ENCODE peak calls at places on chromosomes 3 and 15, in seven cellular contexts. X, R, F, U, S, V and C are unnamed samples.

GRCh38 chr3:89434621-89435380 is 327.4 kb downstream of the EPHA3 start:
- DNase-seq in V (no peak), U (no peak), X (no peak), F (no peak), S (no peak), R (no peak), C (no peak)

GRCh38 chr3:179546814-179547241 is 15.9 kb upstream of the ACTL6A start:
- DNase-seq in F (no peak), U (no peak), S (no peak), R (no peak), V (no peak), X (no peak), C (no peak)

GRCh38 chr3:28077566-28077965 is 163.9 kb upstream of the CMC1 start:
- DNase-seq in V (no peak), X (peak), R (no peak), S (no peak), U (peak), F (peak), C (no peak)

GRCh38 chr3:39205919-39206516 is 13.6 kb upstream of the XIRP1 start:
- DNase-seq in X (no peak), F (no peak), R (no peak), S (no peak), V (no peak), U (no peak), C (no peak)

GRCh38 chr15:101528108-101528916 is 38.8 kb upstream of the PCSK6 start:
- DNase-seq in U (peak), X (no peak), V (no peak), R (no peak), S (no peak), F (peak), C (no peak)

GRCh38 chr3:71258116-71258515 is 325.4 kb downstream of the FOXP1 start:
- DNase-seq in R (no peak), X (no peak), V (no peak), U (peak), S (no peak), F (peak), C (no peak)

GRCh38 chr3:73056365-73057150 is 4.9 kb upstream of the EBLN2 start:
- DNase-seq in V (no peak), S (no peak), X (no peak), R (no peak), U (peak), F (peak), C (no peak)

GRCh38 chr3:54557538-54558419 is 370.1 kb downstream of the LRTM1 start:
- DNase-seq in F (no peak), X (no peak), U (no peak), R (no peak), S (no peak), V (no peak), C (no peak)

GRCh38 chr15:71937650-71938311 is 127.4 kb downstream of the NR2E3 start:
- DNase-seq in R (no peak), U (no peak), S (no peak), X (no peak), V (no peak), F (no peak), C (no peak)

GRCh38 chr15:36954486-36954885 is 145.9 kb downstream of the MEIS2 start:
- DNase-seq in U (no peak), F (peak), R (no peak), S (no peak), X (no peak), V (no peak), C (no peak)

GRCh38 chr3:8745619-8746370 is 12.2 kb downstream of the CAV3 start:
- DNase-seq in U (no peak), F (no peak), V (no peak), X (no peak), S (no peak), R (no peak), C (no peak)

GRCh38 chr3:72993391-72993790 is 3.2 kb upstream of the PPP4R2 start:
- DNase-seq in S (no peak), V (no peak), U (no peak), R (no peak), X (no peak), F (no peak), C (no peak)

GRCh38 chr3:88188436-88188835 is 38.7 kb downstream of the C3orf38 start:
- DNase-seq in R (peak), U (no peak), X (no peak), F (peak), V (no peak), S (no peak), C (no peak)

GRCh38 chr3:194688207-194688711 is 2.6 kb downstream of the FAM43A start:
- DNase-seq in U (no peak), V (no peak), R (no peak), X (no peak), F (no peak), S (no peak), C (no peak)

GRCh38 chr3:187673012-187673411 is 2.8 kb upstream of the SST start:
- DNase-seq in S (no peak), R (no peak), V (no peak), U (peak), X (no peak), F (no peak), C (no peak)

GRCh38 chr15:36544518-36545383 is 34.7 kb upstream of the CDIN1 start:
- DNase-seq in F (no peak), S (no peak), U (no peak), R (no peak), V (no peak), X (no peak), C (no peak)

DNA sequence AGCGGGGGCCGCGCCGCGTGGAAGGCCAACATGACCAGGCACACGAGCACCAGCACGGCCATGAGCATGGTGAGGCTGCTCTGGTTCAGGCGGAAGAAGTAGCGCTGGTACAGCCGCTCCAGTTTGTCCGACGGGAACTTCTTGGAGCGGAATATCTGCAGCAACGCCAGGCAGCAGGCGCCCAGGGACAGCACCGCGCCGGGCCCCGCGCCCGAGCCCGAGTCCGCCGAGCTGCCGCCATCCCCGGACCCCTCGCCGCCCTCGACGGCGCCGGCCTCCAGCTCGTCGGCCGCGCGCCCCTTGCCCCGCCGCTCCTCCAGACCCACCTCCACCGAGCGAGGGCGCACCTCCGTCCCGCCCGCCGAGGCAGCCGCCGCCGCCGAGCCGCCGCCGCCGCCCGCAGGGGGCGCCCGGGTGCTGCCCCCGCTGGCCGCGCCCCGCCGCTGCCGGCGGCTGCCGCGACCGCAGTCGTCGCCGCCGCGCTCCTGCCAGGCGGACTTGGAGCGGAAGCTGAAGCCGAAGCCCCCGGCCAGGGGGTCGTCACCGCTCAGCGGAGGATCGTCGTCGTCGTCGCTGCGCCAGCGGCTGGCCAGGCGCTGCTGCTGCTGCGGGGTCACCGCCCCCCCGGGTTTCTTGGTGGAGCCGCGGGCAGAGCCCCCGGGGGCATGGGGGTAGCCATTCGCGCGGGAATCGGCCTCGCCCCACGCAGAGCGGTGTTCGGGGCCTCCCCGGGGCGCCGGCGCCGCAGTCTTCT is 964 bp downstream of the ADCY5 start:
- DNase-seq in V (no peak), S (peak), U (no peak), X (no peak), R (peak), F (no peak), C (peak)
- TF ChIP-seq CTCF in V (no peak), S (peak), U (no peak), X (peak), R (peak), F (peak), C (peak)

GRCh38 chr3:191244242-191244867 is 45.3 kb downstream of the OSTN start:
- DNase-seq in U (peak), V (no peak), S (no peak), F (peak), X (no peak), R (peak), C (no peak)
- TF ChIP-seq CTCF in U (peak), V (no peak), S (peak), F (peak), X (peak), R (peak), C (peak)

GRCh38 chr3:1087066-1087555 is 5.7 kb upstream of the CNTN6 start:
- DNase-seq in S (no peak), V (no peak), U (peak), R (no peak), F (no peak), X (no peak), C (no peak)
- TF ChIP-seq CTCF in S (peak), V (no peak), U (peak), R (no peak), F (no peak), X (no peak), C (peak)

GRCh38 chr3:32337501-32337900 is 54.2 kb upstream of the CMTM7 start:
- DNase-seq in U (no peak), R (no peak), V (no peak), F (no peak), S (no peak), X (no peak), C (no peak)
- TF ChIP-seq CTCF in U (no peak), R (no peak), V (no peak), F (no peak), S (no peak), X (no peak), C (no peak)

GRCh38 chr3:192212335-192212734 is 515.0 kb downstream of the FGF12 start:
- DNase-seq in U (no peak), X (no peak), F (no peak), R (no peak), S (no peak), V (no peak), C (no peak)
- TF ChIP-seq CTCF in U (no peak), X (no peak), F (no peak), R (no peak), S (peak), V (no peak), C (peak)

GRCh38 chr15:65620833-65621232 is 905 bp upstream of the SLC24A1 start:
- DNase-seq in R (no peak), F (no peak), V (no peak), S (no peak), X (no peak), U (no peak), C (no peak)

GRCh38 chr15:65618575-65619109 is 3.1 kb upstream of the SLC24A1 start:
- DNase-seq in V (no peak), R (no peak), U (no peak), F (no peak), X (no peak), S (no peak), C (no peak)

GRCh38 chr15:65621638-65622037 is at the start of gene SLC24A1:
- DNase-seq in R (no peak), X (no peak), S (no peak), U (no peak), V (no peak), F (no peak), C (no peak)

GRCh38 chr15:65623103-65623502 is 1.4 kb downstream of the SLC24A1 start:
- DNase-seq in V (no peak), X (no peak), S (no peak), F (no peak), R (no peak), U (no peak), C (no peak)

GRCh38 chr15:65619636-65620290 is 2.0 kb upstream of the SLC24A1 start:
- DNase-seq in V (no peak), X (no peak), U (no peak), R (no peak), F (no peak), S (no peak), C (no peak)
- TF ChIP-seq CTCF in V (no peak), X (no peak), U (no peak), R (no peak), F (no peak), S (no peak), C (no peak)

GRCh38 chr3:10837849-10838248 is 21.8 kb downstream of the SLC6A11 start:
- DNase-seq in R (no peak), V (no peak), X (no peak), F (no peak), S (no peak), U (no peak), C (no peak)

GRCh38 chr3:10834951-10835350 is 18.9 kb downstream of the SLC6A11 start:
- DNase-seq in F (no peak), V (peak), S (no peak), R (no peak), U (no peak), X (no peak), C (no peak)

GRCh38 chr3:10833855-10834414 is 17.9 kb downstream of the SLC6A11 start:
- DNase-seq in X (no peak), F (no peak), R (no peak), U (no peak), V (peak), S (no peak), C (no peak)

GRCh38 chr3:10836676-10837075 is 20.6 kb downstream of the SLC6A11 start:
- DNase-seq in R (no peak), F (no peak), S (no peak), U (no peak), X (no peak), V (peak), C (no peak)

DNA sequence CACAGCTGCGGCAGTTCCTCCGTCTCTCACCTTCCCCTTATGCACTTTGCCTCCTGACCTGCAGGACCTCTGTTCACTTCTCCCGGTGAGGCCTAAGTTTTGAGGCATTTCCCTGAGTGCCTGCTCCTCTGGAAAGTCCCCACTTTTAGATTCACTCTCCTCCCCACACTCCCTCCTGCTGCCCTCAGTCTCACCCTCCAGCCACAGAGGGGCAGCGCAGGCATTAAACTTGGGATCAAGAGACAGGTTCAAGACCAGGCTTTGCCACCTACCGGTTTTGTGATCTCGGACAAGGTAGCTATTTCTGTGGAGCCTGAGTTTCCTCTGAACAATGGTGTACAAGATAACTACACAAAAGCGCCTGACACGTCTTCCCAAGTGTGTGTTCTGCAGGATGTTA is 19.4 kb downstream of the SLC6A11 start:
- DNase-seq in U (no peak), F (peak), R (no peak), V (peak), X (no peak), S (no peak), C (no peak)
- TF ChIP-seq CTCF in U (no peak), F (no peak), R (peak), V (no peak), X (no peak), S (no peak), C (no peak)